ENCODE peak calls at places on chromosome 16, in eight cellular contexts. L is cardiac fibroblast; J is stomach; P is fibroblast of mammary gland; B is mucosa of descending colon; D is HFF-Myc; C is ovary; K is CD8-positive, alpha-beta memory T cell. O is an unnamed sample.

GRCh38 chr16:87959391-87959968 is 8.2 kb downstream of the BANP start:
- DNase-seq in L (no peak), J (no peak), P (no peak), B (no peak), D (no peak), C (no peak), K (no peak), O (no peak)

GRCh38 chr16:5790512-5790911 is 692.9 kb upstream of the EEF2KMT start:
- DNase-seq in L (no peak), J (no peak), P (no peak), B (no peak), D (no peak), C (no peak), K (no peak), O (no peak)

GRCh38 chr16:24523569-24523968 is 15.8 kb upstream of the RBBP6 start:
- DNase-seq in L (no peak), J (no peak), P (no peak), B (no peak), D (no peak), C (no peak), K (no peak), O (no peak)

GRCh38 chr16:35184356-35184870 is 1725.0 kb downstream of the TP53TG3F start:
- DNase-seq in L (no peak), J (no peak), P (no peak), B (no peak), D (no peak), C (no peak), K (no peak), O (no peak)

GRCh38 chr16:75550211-75550662 is 5.8 kb downstream of the TMEM231 start:
- DNase-seq in L (peak; percentile 65), J (peak; percentile 31), P (peak; percentile 44), B (peak; percentile 51), D (no peak), C (no peak), K (no peak), O (no peak)

GRCh38 chr16:50267151-50267631 is 840 bp downstream of the ADCY7 start:
- DNase-seq in L (no peak), J (no peak), P (no peak), B (peak; percentile 39), D (no peak), C (no peak), K (no peak), O (no peak)

GRCh38 chr16:23496826-23497542 is 13.3 kb downstream of the GGA2 start:
- DNase-seq in L (peak; percentile 67), J (no peak), P (peak; percentile 77), B (no peak), D (no peak), C (peak; percentile 51), K (no peak), O (no peak)

GRCh38 chr16:7590934-7591333 is 258.3 kb downstream of the RBFOX1 start:
- DNase-seq in L (no peak), J (no peak), P (no peak), B (no peak), D (no peak), C (no peak), K (no peak), O (no peak)

GRCh38 chr16:49866533-49867155 is 10.7 kb upstream of the ZNF423 start:
- DNase-seq in L (no peak), J (no peak), P (no peak), B (no peak), D (no peak), C (no peak), K (no peak), O (no peak)

GRCh38 chr16:55389426-55390073 is 65.5 kb downstream of the IRX6 start:
- DNase-seq in L (no peak), J (no peak), P (no peak), B (no peak), D (no peak), C (no peak), K (no peak), O (no peak)

GRCh38 chr16:89615596-89616090 is 2.2 kb downstream of the DPEP1 start:
- DNase-seq in L (no peak), J (peak; percentile 47), P (no peak), B (peak; percentile 63), D (no peak), C (no peak), K (no peak), O (no peak)

GRCh38 chr16:78237856-78238255 is 138.4 kb downstream of the WWOX start:
- DNase-seq in L (no peak), J (no peak), P (no peak), B (no peak), D (no peak), C (no peak), K (no peak), O (no peak)
- H3K4me3 ChIP-seq in L (no peak overlapping the region), J (no peak overlapping the region), P (no peak overlapping the region), B (no peak overlapping the region), D (no peak overlapping the region), C (no peak overlapping the region), K (no peak overlapping the region), O (no peak overlapping the region)

DNA sequence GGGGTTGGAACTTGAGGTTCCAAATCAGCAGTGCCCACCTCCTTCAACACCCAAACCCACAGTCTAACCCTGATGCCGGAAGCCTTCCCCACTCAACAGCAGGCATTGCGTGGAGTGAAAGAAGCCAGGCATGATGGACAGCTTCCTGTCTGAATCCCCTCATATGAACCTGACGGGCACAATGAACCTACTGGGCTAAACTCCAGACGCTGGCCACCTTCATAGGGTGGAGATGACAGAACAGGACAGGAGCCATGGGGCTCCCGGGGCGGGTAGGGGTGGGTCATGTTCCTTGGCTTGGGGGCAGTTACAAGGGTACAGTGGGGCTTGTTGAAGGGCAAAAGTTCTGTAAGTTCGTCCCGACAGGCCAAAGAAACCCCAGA is 460 bp upstream of the HSBP1 start:
- DNase-seq in L (no peak), J (no peak), P (no peak), B (no peak), D (no peak), C (no peak), K (no peak), O (no peak)
- H3K4me3 ChIP-seq in L (no peak overlapping the region), J (peak overlapping the region; percentile 94), P (peak overlapping the region; percentile 24), B (no peak overlapping the region), D (no peak overlapping the region), C (peak overlapping the region; percentile 72), K (peak overlapping the region; percentile 74), O (no peak overlapping the region)

DNA sequence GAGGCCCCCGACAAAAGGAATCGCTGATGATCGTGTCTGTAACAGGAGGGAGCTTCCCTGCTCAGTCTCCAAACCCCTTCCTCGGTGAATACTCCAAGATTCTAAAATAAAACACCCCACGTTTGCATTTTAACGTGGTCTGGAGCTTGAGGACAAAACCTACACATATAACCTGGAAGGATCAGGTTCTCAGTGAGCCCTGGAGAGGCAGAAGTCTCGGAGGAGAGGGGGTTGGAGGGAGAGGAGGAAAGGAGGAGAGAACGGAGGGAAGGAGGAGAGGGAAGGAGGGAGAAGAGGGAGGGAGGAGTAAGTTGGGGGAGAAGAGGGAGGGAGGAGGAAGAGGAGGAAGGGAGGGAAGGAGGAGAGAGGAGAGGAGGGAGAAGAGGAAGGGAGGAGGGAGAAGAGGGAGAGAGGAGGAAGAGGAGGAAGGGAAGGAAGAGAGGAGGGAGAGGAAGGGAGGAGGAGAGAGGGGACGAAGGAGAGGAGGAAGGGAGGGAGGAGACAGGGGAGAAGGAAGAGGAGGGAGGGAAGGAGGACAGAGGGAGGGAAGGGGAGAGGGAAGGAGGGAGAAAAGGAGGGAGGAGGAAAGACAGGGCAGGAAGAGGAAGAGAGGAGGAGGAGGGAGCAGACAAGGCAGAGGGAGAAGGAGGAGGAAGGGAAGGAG is 27.4 kb upstream of the GINS2 start:
- DNase-seq in L (no peak), J (no peak), P (no peak), B (no peak), D (no peak), C (no peak), K (no peak), O (no peak)
- H3K4me3 ChIP-seq in L (no peak overlapping the region), J (no peak overlapping the region), P (no peak overlapping the region), B (no peak overlapping the region), D (no peak overlapping the region), C (no peak overlapping the region), K (no peak overlapping the region), O (peak overlapping the region; percentile 11)

GRCh38 chr16:56931253-56931768 is 631 bp upstream of the HERPUD1 start:
- DNase-seq in L (no peak), J (peak; percentile 46), P (peak; percentile 16), B (peak; percentile 76), D (no peak), C (peak; percentile 30), K (peak; percentile 53), O (no peak)

GRCh38 chr16:56929639-56930038 is 2.3 kb upstream of the HERPUD1 start:
- DNase-seq in L (no peak), J (no peak), P (no peak), B (no peak), D (no peak), C (no peak), K (no peak), O (no peak)

GRCh38 chr16:56923481-56923880 is 8.5 kb upstream of the HERPUD1 start:
- DNase-seq in L (peak; percentile 54), J (no peak), P (peak; percentile 21), B (no peak), D (no peak), C (no peak), K (no peak), O (no peak)

GRCh38 chr16:56930516-56931252 is 1.3 kb upstream of the HERPUD1 start:
- DNase-seq in L (no peak), J (no peak), P (no peak), B (peak; percentile 57), D (no peak), C (no peak), K (no peak), O (no peak)

GRCh38 chr16:56927471-56927870 is 4.5 kb upstream of the HERPUD1 start:
- DNase-seq in L (no peak), J (no peak), P (no peak), B (no peak), D (no peak), C (no peak), K (no peak), O (no peak)
- H3K4me3 ChIP-seq in L (no peak overlapping the region), J (no peak overlapping the region), P (no peak overlapping the region), B (no peak overlapping the region), D (no peak overlapping the region), C (no peak overlapping the region), K (no peak overlapping the region), O (no peak overlapping the region)

DNA sequence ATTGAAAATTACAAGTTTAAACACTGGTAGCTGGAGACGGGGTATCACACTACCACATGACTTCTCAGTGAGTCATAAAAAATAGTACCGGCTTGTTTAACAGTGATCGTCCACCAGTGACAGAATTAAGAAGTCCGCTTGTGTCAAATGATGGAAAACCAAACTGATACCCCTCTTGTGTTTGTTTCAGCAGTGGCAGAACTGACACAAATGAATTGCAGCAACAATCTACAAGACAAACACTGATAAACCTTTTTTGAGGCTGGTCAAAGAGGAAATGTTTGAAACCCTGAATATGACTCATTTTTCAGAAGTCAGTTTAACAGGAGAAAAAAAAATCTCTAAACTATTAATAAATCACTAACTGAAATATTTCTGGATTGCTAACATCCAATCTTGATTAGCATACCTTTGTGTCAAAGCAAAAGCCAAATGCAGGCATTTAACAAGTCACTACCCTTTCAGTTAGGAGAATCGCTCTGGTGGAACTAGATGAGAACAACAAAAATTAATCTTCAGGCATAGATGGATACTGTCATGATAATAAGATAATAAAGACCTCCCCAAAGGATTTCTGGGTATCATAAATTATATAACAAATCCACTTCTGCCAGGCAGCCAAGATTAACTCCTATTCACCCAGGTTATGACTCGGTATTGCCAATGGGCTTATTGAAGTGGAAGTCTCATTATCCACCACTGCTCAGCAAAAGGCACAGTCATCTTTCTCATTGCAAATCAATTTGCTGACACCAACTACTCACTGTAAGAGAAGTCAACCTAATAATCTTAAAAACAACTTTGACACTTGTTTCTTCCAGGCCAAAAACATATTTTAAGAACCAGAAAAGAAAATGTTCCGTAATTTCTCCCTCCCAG is 20.7 kb downstream of the DCUN1D3 start:
- DNase-seq in L (peak; percentile 65), J (no peak), P (peak; percentile 67), B (no peak), D (no peak), C (no peak), K (no peak), O (no peak)
- H3K4me3 ChIP-seq in L (no peak overlapping the region), J (no peak overlapping the region), P (peak overlapping the region; percentile 23), B (no peak overlapping the region), D (peak overlapping the region; percentile 1), C (no peak overlapping the region), K (no peak overlapping the region), O (no peak overlapping the region)